ENCODE peak calls at places on chromosomes 13 and 19, in six cellular contexts. One of them, this sample, is unnamed.

GRCh38 chr13:110268061-110268460 is 38.9 kb downstream of the COL4A1 start:
- DNase-seq in right cardiac atrium: no peak
- DNase-seq in heart right ventricle: no peak
- DNase-seq in neural progenitor cell: no peak
- DNase-seq in tibial nerve: no peak
- DNase-seq in cardiac muscle cell: no peak
- DNase-seq in this sample: no peak

GRCh38 chr19:16977306-16977705 is 49.3 kb downstream of the CPAMD8 start:
- DNase-seq in right cardiac atrium: no peak
- DNase-seq in heart right ventricle: no peak
- DNase-seq in neural progenitor cell: no peak
- DNase-seq in tibial nerve: no peak
- DNase-seq in cardiac muscle cell: no peak
- DNase-seq in this sample: no peak

GRCh38 chr13:51346397-51346796 is 6.9 kb downstream of the SERPINE3 start:
- DNase-seq in right cardiac atrium: no peak
- DNase-seq in heart right ventricle: no peak
- DNase-seq in neural progenitor cell: no peak
- DNase-seq in tibial nerve: no peak
- DNase-seq in cardiac muscle cell: no peak
- DNase-seq in this sample: no peak

GRCh38 chr19:51837145-51837544 is 42.2 kb downstream of the FPR3 start:
- DNase-seq in right cardiac atrium: no peak
- DNase-seq in heart right ventricle: no peak
- DNase-seq in neural progenitor cell: no peak
- DNase-seq in tibial nerve: no peak
- DNase-seq in cardiac muscle cell: no peak
- DNase-seq in this sample: no peak

GRCh38 chr13:109175666-109176065 is 546.3 kb downstream of the MYO16 start:
- DNase-seq in right cardiac atrium: no peak
- DNase-seq in heart right ventricle: no peak
- DNase-seq in neural progenitor cell: no peak
- DNase-seq in tibial nerve: no peak
- DNase-seq in cardiac muscle cell: no peak
- DNase-seq in this sample: no peak

GRCh38 chr19:37221136-37221535 is 3.1 kb downstream of the ZNF383 start:
- DNase-seq in right cardiac atrium: no peak
- DNase-seq in heart right ventricle: no peak
- DNase-seq in neural progenitor cell: no peak
- DNase-seq in tibial nerve: no peak
- DNase-seq in cardiac muscle cell: no peak
- DNase-seq in this sample: no peak

GRCh38 chr13:30872685-30873443 is 33.2 kb upstream of the MEDAG start:
- DNase-seq in right cardiac atrium: peak; percentile 63
- DNase-seq in heart right ventricle: peak; percentile 39
- DNase-seq in neural progenitor cell: peak; percentile 66
- DNase-seq in tibial nerve: peak; percentile 67
- DNase-seq in cardiac muscle cell: no peak
- DNase-seq in this sample: no peak

GRCh38 chr19:33446918-33447293 is 73.4 kb downstream of the CEBPG start:
- DNase-seq in right cardiac atrium: no peak
- DNase-seq in heart right ventricle: no peak
- DNase-seq in neural progenitor cell: no peak
- DNase-seq in tibial nerve: no peak
- DNase-seq in cardiac muscle cell: no peak
- DNase-seq in this sample: no peak

GRCh38 chr19:18290250-18291018 is 9.0 kb upstream of the JUND start:
- DNase-seq in right cardiac atrium: peak; percentile 80
- DNase-seq in heart right ventricle: no peak
- DNase-seq in neural progenitor cell: no peak
- DNase-seq in tibial nerve: no peak
- DNase-seq in cardiac muscle cell: no peak
- DNase-seq in this sample: peak; percentile 83

GRCh38 chr13:33932765-33933406 is 114.9 kb downstream of the RFC3 start:
- DNase-seq in right cardiac atrium: no peak
- DNase-seq in heart right ventricle: no peak
- DNase-seq in neural progenitor cell: no peak
- DNase-seq in tibial nerve: no peak
- DNase-seq in cardiac muscle cell: no peak
- DNase-seq in this sample: no peak

GRCh38 chr13:27353166-27353583 is 71.2 kb upstream of the GTF3A start:
- DNase-seq in right cardiac atrium: no peak
- DNase-seq in heart right ventricle: no peak
- DNase-seq in neural progenitor cell: no peak
- DNase-seq in tibial nerve: no peak
- DNase-seq in cardiac muscle cell: no peak
- DNase-seq in this sample: no peak

GRCh38 chr19:2315121-2315817 is 7.3 kb upstream of the LINGO3 start:
- DNase-seq in right cardiac atrium: no peak
- DNase-seq in heart right ventricle: no peak
- DNase-seq in neural progenitor cell: no peak
- DNase-seq in tibial nerve: no peak
- DNase-seq in cardiac muscle cell: no peak
- DNase-seq in this sample: no peak

GRCh38 chr13:36362251-36362650 is 16.1 kb upstream of the SPART start:
- DNase-seq in right cardiac atrium: no peak
- DNase-seq in heart right ventricle: no peak
- DNase-seq in neural progenitor cell: no peak
- DNase-seq in tibial nerve: no peak
- DNase-seq in cardiac muscle cell: no peak
- DNase-seq in this sample: no peak

GRCh38 chr19:35042056-35042730 is 672 bp downstream of the HPN start:
- DNase-seq in right cardiac atrium: peak; percentile 76
- DNase-seq in heart right ventricle: no peak
- DNase-seq in neural progenitor cell: no peak
- DNase-seq in tibial nerve: no peak
- DNase-seq in cardiac muscle cell: no peak
- DNase-seq in this sample: no peak

GRCh38 chr19:1453525-1454371 is 3.8 kb downstream of the APC2 start:
- DNase-seq in right cardiac atrium: peak; percentile 87
- DNase-seq in heart right ventricle: no peak
- DNase-seq in neural progenitor cell: peak; percentile 53
- DNase-seq in tibial nerve: peak; percentile 20
- DNase-seq in cardiac muscle cell: peak; percentile 36
- DNase-seq in this sample: no peak

GRCh38 chr13:96338030-96338429 is 248.1 kb downstream of the HS6ST3 start:
- DNase-seq in right cardiac atrium: no peak
- DNase-seq in heart right ventricle: no peak
- DNase-seq in neural progenitor cell: no peak
- DNase-seq in tibial nerve: no peak
- DNase-seq in cardiac muscle cell: no peak
- DNase-seq in this sample: no peak

DNA sequence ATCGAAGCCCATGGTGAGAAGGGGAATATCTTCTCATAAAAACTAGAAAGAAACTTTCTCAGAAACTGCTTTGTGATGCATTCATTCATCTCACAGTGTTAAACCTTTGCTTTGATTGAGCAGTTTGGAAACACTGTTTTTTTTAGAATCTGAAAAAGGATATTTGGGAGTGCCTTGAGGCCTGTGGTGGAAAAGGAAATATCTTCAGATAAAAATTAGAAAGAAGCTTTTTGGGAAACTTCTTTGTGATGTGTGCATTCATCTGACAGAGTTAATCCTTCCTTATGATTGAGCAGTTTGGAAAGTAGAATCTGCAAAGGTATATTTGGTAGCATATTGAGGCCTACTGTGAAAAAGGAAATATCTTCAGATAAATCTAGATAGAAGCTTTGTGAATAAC is 1594.9 kb downstream of the UQCRFS1 start:
- DNase-seq in right cardiac atrium: no peak
- DNase-seq in heart right ventricle: no peak
- DNase-seq in neural progenitor cell: no peak
- DNase-seq in tibial nerve: no peak
- DNase-seq in cardiac muscle cell: no peak
- DNase-seq in this sample: no peak
- H3K9me3 ChIP-seq in right cardiac atrium: no peaks in the 10 kb centered on the region
- H3K9me3 ChIP-seq in heart right ventricle: no peaks in the 10 kb centered on the region
- H3K9me3 ChIP-seq in neural progenitor cell: peaks cover 77% of the 10 kb centered on the region
- H3K9me3 ChIP-seq in tibial nerve: no peaks in the 10 kb centered on the region
- H3K9me3 ChIP-seq in cardiac muscle cell: peaks cover 3% of the 10 kb centered on the region
- H3K9me3 ChIP-seq in this sample: peaks cover 2% of the 10 kb centered on the region

GRCh38 chr19:57441979-57442752 is 7.0 kb downstream of the ZNF749 start:
- DNase-seq in right cardiac atrium: no peak
- DNase-seq in heart right ventricle: no peak
- DNase-seq in neural progenitor cell: no peak
- DNase-seq in tibial nerve: no peak
- DNase-seq in cardiac muscle cell: no peak
- DNase-seq in this sample: no peak
- H3K9me3 ChIP-seq in right cardiac atrium: no peaks in the 10 kb centered on the region
- H3K9me3 ChIP-seq in heart right ventricle: no peaks in the 10 kb centered on the region
- H3K9me3 ChIP-seq in neural progenitor cell: no peaks in the 10 kb centered on the region
- H3K9me3 ChIP-seq in tibial nerve: peaks cover 17% of the 10 kb centered on the region
- H3K9me3 ChIP-seq in cardiac muscle cell: no peaks in the 10 kb centered on the region
- H3K9me3 ChIP-seq in this sample: peaks cover 19% of the 10 kb centered on the region

GRCh38 chr19:57682226-57682766 is 519 bp downstream of the ZNF551 start:
- DNase-seq in right cardiac atrium: no peak
- DNase-seq in heart right ventricle: no peak
- DNase-seq in neural progenitor cell: no peak
- DNase-seq in tibial nerve: no peak
- DNase-seq in cardiac muscle cell: no peak
- DNase-seq in this sample: no peak
- H3K9me3 ChIP-seq in right cardiac atrium: peaks cover 22% of the 10 kb centered on the region
- H3K9me3 ChIP-seq in heart right ventricle: no peaks in the 10 kb centered on the region
- H3K9me3 ChIP-seq in neural progenitor cell: peaks cover 30% of the 10 kb centered on the region
- H3K9me3 ChIP-seq in tibial nerve: peaks cover 8% of the 10 kb centered on the region
- H3K9me3 ChIP-seq in cardiac muscle cell: no peaks in the 10 kb centered on the region
- H3K9me3 ChIP-seq in this sample: peaks cover 49% of the 10 kb centered on the region

GRCh38 chr19:55738302-55738701 is at the start of gene NLRP9:
- DNase-seq in right cardiac atrium: no peak
- DNase-seq in heart right ventricle: no peak
- DNase-seq in neural progenitor cell: no peak
- DNase-seq in tibial nerve: no peak
- DNase-seq in cardiac muscle cell: no peak
- DNase-seq in this sample: no peak
- H3K9me3 ChIP-seq in right cardiac atrium: no peaks in the 10 kb centered on the region
- H3K9me3 ChIP-seq in heart right ventricle: no peaks in the 10 kb centered on the region
- H3K9me3 ChIP-seq in neural progenitor cell: peaks cover 3% of the 10 kb centered on the region
- H3K9me3 ChIP-seq in tibial nerve: no peaks in the 10 kb centered on the region
- H3K9me3 ChIP-seq in cardiac muscle cell: no peaks in the 10 kb centered on the region
- H3K9me3 ChIP-seq in this sample: no peaks in the 10 kb centered on the region